ENCODE peak calls at places on chromosome 18, in eight cellular contexts. One of them, this sample, is unnamed.

GRCh38 chr18:24420551-24420950 is 5.9 kb upstream of the IMPACT start:
- DNase-seq in GF-D8: no peak
- DNase-seq in kidney glomerular epithelial cell: no peak
- DNase-seq in activated CD4-positive, CD25-positive, alpha-beta regulatory T cell treated with anti-CD3 and anti-CD28 coated beads, Interleukin-2, amount 50 U/mL, for 72 hours: no peak
- DNase-seq in GM20000: no peak
- DNase-seq in iPS-NIHi11: no peak
- DNase-seq in upper lobe of right lung: no peak
- DNase-seq in nephron progenitor cell: no peak
- DNase-seq in this sample: no peak

GRCh38 chr18:1663879-1664705 is 759.4 kb downstream of the ADCYAP1 start:
- DNase-seq in upper lobe of right lung: peak
- DNase-seq in kidney glomerular epithelial cell: peak
- DNase-seq in nephron progenitor cell: peak
- DNase-seq in GF-D8: no peak
- DNase-seq in GM20000: peak
- DNase-seq in activated CD4-positive, CD25-positive, alpha-beta regulatory T cell treated with anti-CD3 and anti-CD28 coated beads, Interleukin-2, amount 50 U/mL, for 72 hours: peak
- DNase-seq in iPS-NIHi11: peak
- DNase-seq in this sample: peak

GRCh38 chr18:1797265-1797664 is 774.0 kb downstream of the METTL4 start:
- DNase-seq in GM20000: no peak
- DNase-seq in upper lobe of right lung: no peak
- DNase-seq in activated CD4-positive, CD25-positive, alpha-beta regulatory T cell treated with anti-CD3 and anti-CD28 coated beads, Interleukin-2, amount 50 U/mL, for 72 hours: no peak
- DNase-seq in iPS-NIHi11: no peak
- DNase-seq in kidney glomerular epithelial cell: no peak
- DNase-seq in nephron progenitor cell: no peak
- DNase-seq in GF-D8: no peak
- DNase-seq in this sample: no peak

GRCh38 chr18:57107141-57107832 is 39.6 kb upstream of the BOD1L2 start:
- DNase-seq in GF-D8: no peak
- DNase-seq in kidney glomerular epithelial cell: peak
- DNase-seq in activated CD4-positive, CD25-positive, alpha-beta regulatory T cell treated with anti-CD3 and anti-CD28 coated beads, Interleukin-2, amount 50 U/mL, for 72 hours: no peak
- DNase-seq in iPS-NIHi11: peak
- DNase-seq in upper lobe of right lung: no peak
- DNase-seq in GM20000: no peak
- DNase-seq in nephron progenitor cell: peak
- DNase-seq in this sample: peak

GRCh38 chr18:23401400-23402347 is 51.4 kb upstream of the RIOK3 start:
- DNase-seq in iPS-NIHi11: peak
- DNase-seq in activated CD4-positive, CD25-positive, alpha-beta regulatory T cell treated with anti-CD3 and anti-CD28 coated beads, Interleukin-2, amount 50 U/mL, for 72 hours: no peak
- DNase-seq in kidney glomerular epithelial cell: peak
- DNase-seq in upper lobe of right lung: peak
- DNase-seq in GF-D8: no peak
- DNase-seq in nephron progenitor cell: peak
- DNase-seq in GM20000: no peak
- DNase-seq in this sample: peak

GRCh38 chr18:46433121-46433826 is 223.7 kb downstream of the LOXHD1 start:
- DNase-seq in GF-D8: no peak
- DNase-seq in nephron progenitor cell: no peak
- DNase-seq in iPS-NIHi11: peak
- DNase-seq in upper lobe of right lung: no peak
- DNase-seq in kidney glomerular epithelial cell: no peak
- DNase-seq in activated CD4-positive, CD25-positive, alpha-beta regulatory T cell treated with anti-CD3 and anti-CD28 coated beads, Interleukin-2, amount 50 U/mL, for 72 hours: no peak
- DNase-seq in GM20000: no peak
- DNase-seq in this sample: no peak

GRCh38 chr18:9951022-9951859 is 37.4 kb downstream of the VAPA start:
- DNase-seq in nephron progenitor cell: peak
- DNase-seq in iPS-NIHi11: peak
- DNase-seq in activated CD4-positive, CD25-positive, alpha-beta regulatory T cell treated with anti-CD3 and anti-CD28 coated beads, Interleukin-2, amount 50 U/mL, for 72 hours: no peak
- DNase-seq in GF-D8: peak
- DNase-seq in kidney glomerular epithelial cell: peak
- DNase-seq in upper lobe of right lung: no peak
- DNase-seq in GM20000: peak
- DNase-seq in this sample: peak

GRCh38 chr18:73980289-73980979 is 167.2 kb downstream of the FBXO15 start:
- DNase-seq in nephron progenitor cell: peak
- DNase-seq in GM20000: no peak
- DNase-seq in kidney glomerular epithelial cell: peak
- DNase-seq in iPS-NIHi11: peak
- DNase-seq in activated CD4-positive, CD25-positive, alpha-beta regulatory T cell treated with anti-CD3 and anti-CD28 coated beads, Interleukin-2, amount 50 U/mL, for 72 hours: no peak
- DNase-seq in upper lobe of right lung: no peak
- DNase-seq in GF-D8: no peak
- DNase-seq in this sample: no peak

GRCh38 chr18:56565596-56566355 is 72.6 kb downstream of the TXNL1 start:
- DNase-seq in GF-D8: no peak
- DNase-seq in iPS-NIHi11: no peak
- DNase-seq in upper lobe of right lung: no peak
- DNase-seq in nephron progenitor cell: no peak
- DNase-seq in GM20000: no peak
- DNase-seq in activated CD4-positive, CD25-positive, alpha-beta regulatory T cell treated with anti-CD3 and anti-CD28 coated beads, Interleukin-2, amount 50 U/mL, for 72 hours: no peak
- DNase-seq in kidney glomerular epithelial cell: no peak
- DNase-seq in this sample: peak

GRCh38 chr18:13257361-13257980 is 38.9 kb downstream of the LDLRAD4 start:
- DNase-seq in kidney glomerular epithelial cell: no peak
- DNase-seq in nephron progenitor cell: no peak
- DNase-seq in GM20000: no peak
- DNase-seq in GF-D8: no peak
- DNase-seq in iPS-NIHi11: no peak
- DNase-seq in upper lobe of right lung: peak
- DNase-seq in activated CD4-positive, CD25-positive, alpha-beta regulatory T cell treated with anti-CD3 and anti-CD28 coated beads, Interleukin-2, amount 50 U/mL, for 72 hours: peak
- DNase-seq in this sample: no peak

GRCh38 chr18:77119851-77120491 is 12.6 kb downstream of the MBP start:
- DNase-seq in upper lobe of right lung: no peak
- DNase-seq in GF-D8: no peak
- DNase-seq in kidney glomerular epithelial cell: no peak
- DNase-seq in activated CD4-positive, CD25-positive, alpha-beta regulatory T cell treated with anti-CD3 and anti-CD28 coated beads, Interleukin-2, amount 50 U/mL, for 72 hours: no peak
- DNase-seq in iPS-NIHi11: no peak
- DNase-seq in GM20000: no peak
- DNase-seq in nephron progenitor cell: no peak
- DNase-seq in this sample: no peak

GRCh38 chr18:62778976-62779869 is 63.9 kb downstream of the PHLPP1 start:
- DNase-seq in upper lobe of right lung: no peak
- DNase-seq in nephron progenitor cell: no peak
- DNase-seq in GF-D8: no peak
- DNase-seq in kidney glomerular epithelial cell: no peak
- DNase-seq in activated CD4-positive, CD25-positive, alpha-beta regulatory T cell treated with anti-CD3 and anti-CD28 coated beads, Interleukin-2, amount 50 U/mL, for 72 hours: no peak
- DNase-seq in GM20000: no peak
- DNase-seq in iPS-NIHi11: no peak
- DNase-seq in this sample: no peak

GRCh38 chr18:23838233-23838632 is 149.0 kb downstream of the LAMA3 start:
- DNase-seq in kidney glomerular epithelial cell: no peak
- DNase-seq in iPS-NIHi11: no peak
- DNase-seq in GM20000: no peak
- DNase-seq in GF-D8: no peak
- DNase-seq in upper lobe of right lung: no peak
- DNase-seq in nephron progenitor cell: no peak
- DNase-seq in activated CD4-positive, CD25-positive, alpha-beta regulatory T cell treated with anti-CD3 and anti-CD28 coated beads, Interleukin-2, amount 50 U/mL, for 72 hours: no peak
- DNase-seq in this sample: no peak

GRCh38 chr18:80136679-80137078 is 27.6 kb downstream of the ADNP2 start:
- DNase-seq in GF-D8: no peak
- DNase-seq in kidney glomerular epithelial cell: no peak
- DNase-seq in iPS-NIHi11: no peak
- DNase-seq in nephron progenitor cell: no peak
- DNase-seq in activated CD4-positive, CD25-positive, alpha-beta regulatory T cell treated with anti-CD3 and anti-CD28 coated beads, Interleukin-2, amount 50 U/mL, for 72 hours: no peak
- DNase-seq in GM20000: no peak
- DNase-seq in upper lobe of right lung: no peak
- DNase-seq in this sample: no peak

GRCh38 chr18:49400398-49401072 is 59.9 kb downstream of the DYM start:
- DNase-seq in GF-D8: no peak
- DNase-seq in iPS-NIHi11: no peak
- DNase-seq in nephron progenitor cell: no peak
- DNase-seq in activated CD4-positive, CD25-positive, alpha-beta regulatory T cell treated with anti-CD3 and anti-CD28 coated beads, Interleukin-2, amount 50 U/mL, for 72 hours: no peak
- DNase-seq in upper lobe of right lung: no peak
- DNase-seq in GM20000: no peak
- DNase-seq in kidney glomerular epithelial cell: peak
- DNase-seq in this sample: peak

This sample was measured in endothelial cell of umbilical vein.